ENCODE peak calls at places on chromosomes 7 and 10, in eight cellular contexts. D is body of pancreas, P is right lobe of liver, Y is esophagus muscularis mucosa, H is esophagus squamous epithelium, E is lower lobe of right lung, C is ascending aorta, K is tibial nerve. Z is an unnamed sample.

GRCh38 chr7:106599343-106599698 is 61.6 kb downstream of the CCDC71L start:
- DNase-seq in E (no peak), D (no peak), P (no peak), K (no peak), C (no peak), Y (no peak), H (no peak), Z (no peak)

GRCh38 chr10:133438711-133439273 is 14.4 kb upstream of the SPRN start:
- DNase-seq in C (no peak), P (no peak), E (no peak), D (no peak), H (no peak), K (no peak), Y (peak; percentile 47), Z (peak; percentile 26)

GRCh38 chr7:111083423-111083822 is 7.5 kb upstream of the LRRN3 start:
- DNase-seq in P (no peak), C (no peak), E (no peak), K (no peak), Y (no peak), D (no peak), H (no peak), Z (no peak)

GRCh38 chr10:118674226-118674919 is 78.9 kb upstream of the PRLHR start:
- DNase-seq in H (no peak), P (no peak), C (no peak), Y (no peak), E (no peak), D (no peak), K (no peak), Z (no peak)

GRCh38 chr10:16259726-16260125 is 177.1 kb upstream of the PTER start:
- DNase-seq in C (no peak), P (no peak), H (no peak), D (no peak), E (no peak), K (no peak), Y (no peak), Z (no peak)

GRCh38 chr10:86963341-86963919 is 4.9 kb upstream of the ADIRF start:
- DNase-seq in D (no peak), Y (no peak), E (no peak), C (peak; percentile 61), P (peak; percentile 37), H (no peak), K (no peak), Z (peak; percentile 43)

GRCh38 chr7:30068117-30068516 is 39.9 kb downstream of the PLEKHA8 start:
- DNase-seq in C (no peak), H (no peak), E (no peak), Y (no peak), P (no peak), K (no peak), D (no peak), Z (no peak)

GRCh38 chr7:155857141-155857540 is 44.9 kb upstream of the SHH start:
- DNase-seq in H (no peak), D (no peak), Y (no peak), K (no peak), P (peak; percentile 23), E (no peak), C (peak; percentile 28), Z (no peak)

GRCh38 chr7:132469264-132469663 is 107.0 kb downstream of the PLXNA4 start:
- DNase-seq in Y (no peak), D (no peak), K (no peak), C (no peak), H (no peak), P (no peak), E (no peak), Z (no peak)

GRCh38 chr10:49164587-49165188 is 23.5 kb downstream of the TMEM273 start:
- DNase-seq in D (peak; percentile 31), P (peak; percentile 64), H (no peak), C (no peak), Y (no peak), K (no peak), E (no peak), Z (no peak)

GRCh38 chr7:27964840-27965239 is 215.8 kb downstream of the JAZF1 start:
- DNase-seq in C (no peak), H (no peak), P (no peak), Y (no peak), E (no peak), K (no peak), D (no peak), Z (no peak)

GRCh38 chr7:99997545-99998137 is 17.8 kb upstream of the ZKSCAN1 start:
- DNase-seq in P (peak; percentile 69), D (peak; percentile 49), K (no peak), E (peak; percentile 68), H (no peak), Y (no peak), C (no peak), Z (no peak)

GRCh38 chr10:122142652-122143237 is 128.4 kb upstream of the BTBD16 start:
- DNase-seq in H (no peak), D (peak; percentile 50), C (no peak), P (peak; percentile 68), Y (no peak), K (no peak), E (no peak), Z (no peak)

GRCh38 chr10:92436611-92437010 is 137.3 kb downstream of the IDE start:
- DNase-seq in Y (no peak), P (no peak), H (no peak), K (no peak), C (no peak), E (no peak), D (no peak), Z (no peak)

GRCh38 chr10:125029584-125030242 is 87.8 kb downstream of the ZRANB1 start:
- DNase-seq in E (no peak), Y (no peak), D (peak; percentile 63), P (no peak), C (no peak), K (no peak), H (no peak), Z (no peak)

GRCh38 chr10:62036186-62037081 is 134.9 kb downstream of the ARID5B start:
- DNase-seq in D (no peak), P (no peak), C (no peak), E (no peak), Y (no peak), H (no peak), K (no peak), Z (no peak)
- H3K27ac ChIP-seq in D (peak overlapping the region; percentile 44), P (no peak overlapping the region), C (peak overlapping the region; percentile 90), E (peak overlapping the region; percentile 73), Y (peak overlapping the region; percentile 74), H (peak overlapping the region; percentile 87), K (peak overlapping the region; percentile 71), Z (no peak overlapping the region)

GRCh38 chr7:114212753-114213439 is 201.7 kb upstream of the FOXP2 start:
- DNase-seq in D (no peak), P (no peak), C (no peak), E (no peak), H (no peak), K (no peak), Y (no peak), Z (no peak)

GRCh38 chr7:114214454-114214853 is 200.2 kb upstream of the FOXP2 start:
- DNase-seq in D (no peak), H (no peak), K (no peak), C (no peak), Y (no peak), P (no peak), E (no peak), Z (no peak)

GRCh38 chr7:114218283-114218682 is 196.3 kb upstream of the FOXP2 start:
- DNase-seq in K (no peak), E (no peak), Y (no peak), D (no peak), C (no peak), H (no peak), P (no peak), Z (no peak)

GRCh38 chr7:114217026-114217425 is 197.6 kb upstream of the FOXP2 start:
- DNase-seq in E (no peak), P (no peak), D (no peak), Y (no peak), H (no peak), K (no peak), C (no peak), Z (no peak)
- TF ChIP-seq CTCF in E (no peak), P (peak; percentile 43), D (peak; percentile 24), Y (no peak), H (no peak), K (no peak), C (no peak), Z (no peak)

GRCh38 chr10:84606428-84606827 is 278.0 kb downstream of the CCSER2 start:
- DNase-seq in H (no peak), P (no peak), Y (no peak), K (no peak), E (no peak), C (no peak), D (no peak), Z (no peak)

GRCh38 chr10:84607044-84607443 is 278.7 kb downstream of the CCSER2 start:
- DNase-seq in C (no peak), H (no peak), K (no peak), P (peak; percentile 79), Y (no peak), D (no peak), E (no peak), Z (no peak)

GRCh38 chr10:84608126-84608525 is 279.7 kb downstream of the CCSER2 start:
- DNase-seq in Y (no peak), E (no peak), P (no peak), K (no peak), C (no peak), H (no peak), D (no peak), Z (no peak)

GRCh38 chr10:84605802-84606201 is 277.4 kb downstream of the CCSER2 start:
- DNase-seq in E (no peak), C (no peak), H (no peak), P (no peak), D (no peak), Y (no peak), K (no peak), Z (no peak)

GRCh38 chr10:84607523-84607922 is 279.1 kb downstream of the CCSER2 start:
- DNase-seq in D (no peak), E (no peak), Y (no peak), C (no peak), P (peak; percentile 54), H (no peak), K (no peak), Z (no peak)
- H3K4me1 ChIP-seq in D (no peaks in the 10 kb centered on the region), E (no peaks in the 10 kb centered on the region), Y (no peaks in the 10 kb centered on the region), C (no peaks in the 10 kb centered on the region), P (peaks cover 16% of the 10 kb centered on the region), H (no peaks in the 10 kb centered on the region), K (no peaks in the 10 kb centered on the region), Z (no peaks in the 10 kb centered on the region)

GRCh38 chr7:139673230-139673629 is 104.6 kb downstream of the HIPK2 start:
- DNase-seq in C (no peak), E (no peak), P (no peak), K (no peak), Y (no peak), H (no peak), D (peak; percentile 50), Z (no peak)
- H3K27ac ChIP-seq in C (no peak overlapping the region), E (no peak overlapping the region), P (peak overlapping the region; percentile 13), K (peak overlapping the region; percentile 10), Y (peak overlapping the region; percentile 10), H (no peak overlapping the region), D (peak overlapping the region; percentile 85), Z (peak overlapping the region; percentile 75)

DNA sequence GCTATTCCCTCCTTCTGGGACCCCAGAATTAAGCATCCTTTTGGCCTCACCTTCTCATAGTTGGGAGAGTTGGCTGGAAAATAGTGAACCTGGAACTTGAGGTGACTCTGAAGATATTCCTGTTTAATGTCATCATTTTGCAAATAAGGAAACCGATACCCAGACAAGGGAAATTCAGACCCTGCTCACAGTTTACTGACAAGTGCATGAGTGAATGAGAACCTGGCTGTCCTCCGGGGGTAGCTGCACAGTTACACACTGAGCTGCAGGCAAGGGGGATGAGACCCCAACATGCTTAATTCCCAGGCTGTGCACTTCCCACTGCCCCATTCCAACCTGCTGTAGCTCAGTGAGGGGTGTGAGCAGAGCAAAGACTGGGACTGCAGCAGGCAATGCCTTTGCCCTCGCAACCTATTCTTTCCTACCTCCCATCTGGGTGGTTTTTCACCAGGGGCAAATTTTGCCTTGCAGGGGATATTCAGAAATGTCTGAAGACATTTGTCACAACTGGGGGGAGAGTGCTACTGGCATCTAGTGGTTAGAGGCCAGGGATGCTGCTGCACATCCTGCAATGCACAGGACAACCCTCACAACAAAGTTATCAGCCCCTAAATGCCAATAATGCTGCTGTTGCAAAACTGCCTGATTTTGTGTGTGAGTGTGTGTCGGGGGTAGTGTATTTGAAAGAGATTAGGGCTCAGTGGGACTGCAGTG is 136.2 kb downstream of the SORCS3 start:
- DNase-seq in K (no peak), H (no peak), P (no peak), Y (no peak), C (no peak), D (no peak), E (no peak), Z (no peak)
- TF ChIP-seq CTCF in K (peak; percentile 34), H (no peak), P (no peak), Y (no peak), C (no peak), D (no peak), E (no peak), Z (peak; percentile 45)

Z was measured in right atrium auricular region.